ENCODE peak calls at places on chromosomes 7 and 10, in nine cellular contexts. H is neuronal stem cell, T is mammary epithelial cell, V is retinal pigment epithelial cell, U is choroid plexus epithelial cell, J is HL-60, W is gastrocnemius medialis, M is SJSA1, X is fibroblast of the aortic adventitia. L is an unnamed sample.

GRCh38 chr10:6530211-6530840 is 49.8 kb downstream of the PRKCQ start:
- DNase-seq in H (no peak), T (no peak), V (no peak), U (no peak), J (no peak), W (no peak), M (no peak), X (no peak), L (no peak)

GRCh38 chr10:35533565-35533964 is 71.6 kb upstream of the GJD4 start:
- DNase-seq in H (no peak), T (no peak), V (no peak), U (no peak), J (no peak), W (no peak), M (no peak), X (no peak), L (peak)

GRCh38 chr7:146660839-146661238 is 544.2 kb downstream of the CNTNAP2 start:
- DNase-seq in H (no peak), T (no peak), V (peak), U (peak), J (no peak), W (no peak), M (no peak), X (no peak), L (no peak)

GRCh38 chr7:42691030-42691639 is 220.7 kb downstream of the C7orf25 start:
- DNase-seq in H (peak), T (peak), V (peak), U (peak), J (peak), W (no peak), M (peak), X (peak), L (peak)

GRCh38 chr7:82172896-82173295 is 270.7 kb downstream of the CACNA2D1 start:
- DNase-seq in H (no peak), T (no peak), V (peak), U (peak), J (no peak), W (no peak), M (no peak), X (no peak), L (no peak)

GRCh38 chr10:28719789-28720436 is 42.6 kb downstream of the BAMBI start:
- DNase-seq in H (no peak), T (no peak), V (no peak), U (peak), J (no peak), W (no peak), M (peak), X (peak), L (no peak)

GRCh38 chr10:80461208-80462183 is 7.4 kb downstream of the TSPAN14 start:
- DNase-seq in H (no peak), T (no peak), V (no peak), U (peak), J (peak), W (no peak), M (no peak), X (peak), L (no peak)

GRCh38 chr7:138590154-138590553 is 111.0 kb downstream of the SVOPL start:
- DNase-seq in H (no peak), T (no peak), V (no peak), U (no peak), J (no peak), W (no peak), M (no peak), X (no peak), L (no peak)

GRCh38 chr10:11782793-11783557 is 40.2 kb upstream of the PROSER2 start:
- DNase-seq in H (peak), T (peak), V (no peak), U (peak), J (peak), W (no peak), M (peak), X (peak), L (peak)

GRCh38 chr7:55476071-55476803 is 96.1 kb downstream of the VOPP1 start:
- DNase-seq in H (no peak), T (no peak), V (no peak), U (peak), J (no peak), W (no peak), M (peak), X (peak), L (no peak)

GRCh38 chr10:111579473-111579872 is 502.6 kb downstream of the ADRA2A start:
- DNase-seq in H (no peak), T (no peak), V (no peak), U (no peak), J (no peak), W (no peak), M (no peak), X (no peak), L (no peak)

GRCh38 chr10:119247550-119247894 is 40.2 kb downstream of the GRK5 start:
- DNase-seq in H (no peak), T (no peak), V (no peak), U (no peak), J (no peak), W (no peak), M (no peak), X (no peak), L (no peak)

GRCh38 chr7:2680792-2681490 is 7.1 kb upstream of the AMZ1 start:
- DNase-seq in H (peak), T (peak), V (no peak), U (peak), J (peak), W (peak), M (peak), X (peak), L (peak)

GRCh38 chr10:5466451-5466996 is 32.8 kb downstream of the CALML5 start:
- DNase-seq in H (no peak), T (peak), V (no peak), U (peak), J (no peak), W (no peak), M (no peak), X (peak), L (no peak)

GRCh38 chr7:39615350-39615975 is 7.9 kb upstream of the RALA start:
- DNase-seq in H (no peak), T (no peak), V (no peak), U (no peak), J (no peak), W (no peak), M (no peak), X (no peak), L (no peak)

GRCh38 chr7:46486264-46487206 is 565.5 kb upstream of the IGFBP3 start:
- DNase-seq in H (no peak), T (peak), V (no peak), U (peak), J (no peak), W (peak), M (peak), X (peak), L (no peak)

GRCh38 chr7:120276720-120277119 is 3.7 kb downstream of the KCND2 start:
- DNase-seq in H (no peak), T (no peak), V (no peak), U (no peak), J (no peak), W (no peak), M (no peak), X (no peak), L (no peak)

GRCh38 chr7:387132-388022 is 97.4 kb downstream of the FOXL3 start:
- DNase-seq in H (no peak), T (no peak), V (no peak), U (no peak), J (no peak), W (no peak), M (no peak), X (no peak), L (no peak)

GRCh38 chr10:18689498-18689897 is 30.3 kb downstream of the ARL5B start:
- DNase-seq in H (peak), T (no peak), V (no peak), U (peak), J (no peak), W (no peak), M (no peak), X (peak), L (no peak)

GRCh38 chr7:129387537-129387936 is 46.7 kb upstream of the STRIP2 start:
- DNase-seq in H (no peak), T (no peak), V (no peak), U (no peak), J (no peak), W (no peak), M (no peak), X (no peak), L (no peak)

GRCh38 chr10:46094931-46095755 is 49.1 kb upstream of the MSMB start:
- DNase-seq in H (no peak), T (peak), V (no peak), U (no peak), J (no peak), W (no peak), M (no peak), X (no peak), L (no peak)

GRCh38 chr10:80066809-80067208 is 11.7 kb upstream of the TMEM254 start:
- DNase-seq in H (no peak), T (no peak), V (no peak), U (no peak), J (no peak), W (no peak), M (no peak), X (no peak), L (no peak)

GRCh38 chr10:131444862-131445461 is 133.4 kb upstream of the TCERG1L start:
- DNase-seq in H (no peak), T (no peak), V (no peak), U (no peak), J (no peak), W (no peak), M (no peak), X (no peak), L (no peak)

GRCh38 chr10:117755615-117756014 is 213.1 kb downstream of the EMX2 start:
- DNase-seq in H (no peak), T (no peak), V (no peak), U (no peak), J (no peak), W (no peak), M (no peak), X (no peak), L (no peak)

GRCh38 chr10:43689955-43690771 is 41.5 kb upstream of the ZNF32 start:
- DNase-seq in H (peak), T (peak), V (peak), U (peak), J (peak), W (peak), M (peak), X (peak), L (peak)

GRCh38 chr10:7622969-7623368 is 43.8 kb downstream of the ITIH5 start:
- DNase-seq in H (peak), T (no peak), V (no peak), U (no peak), J (no peak), W (no peak), M (no peak), X (no peak), L (no peak)

GRCh38 chr7:7972927-7973594 is 4.5 kb downstream of the GLCCI1 start:
- DNase-seq in H (no peak), T (no peak), V (no peak), U (no peak), J (no peak), W (no peak), M (no peak), X (no peak), L (no peak)

GRCh38 chr7:130959743-130960207 is 225.8 kb upstream of the KLF14 start:
- DNase-seq in H (no peak), T (peak), V (no peak), U (peak), J (peak), W (no peak), M (peak), X (peak), L (peak)

GRCh38 chr7:122532406-122533269 is 166.3 kb downstream of the RNF133 start:
- DNase-seq in H (no peak), T (no peak), V (no peak), U (peak), J (no peak), W (no peak), M (no peak), X (peak), L (no peak)

GRCh38 chr10:21534611-21535493 is 820 bp downstream of the MLLT10 start:
- DNase-seq in H (no peak), T (peak), V (no peak), U (peak), J (peak), W (peak), M (peak), X (no peak), L (no peak)

GRCh38 chr7:85213500-85213899 is 26.6 kb upstream of the SEMA3D start:
- DNase-seq in H (no peak), T (no peak), V (no peak), U (no peak), J (no peak), W (no peak), M (no peak), X (no peak), L (no peak)

GRCh38 chr10:78714225-78714624 is 354.5 kb upstream of the ZMIZ1 start:
- DNase-seq in H (no peak), T (no peak), V (no peak), U (no peak), J (no peak), W (no peak), M (no peak), X (no peak), L (no peak)

GRCh38 chr7:104809906-104810305 is 204.1 kb upstream of the KMT2E start:
- DNase-seq in H (no peak), T (no peak), V (no peak), U (no peak), J (no peak), W (no peak), M (no peak), X (no peak), L (no peak)

GRCh38 chr10:35916791-35917190 is 274.7 kb upstream of the FZD8 start:
- DNase-seq in H (no peak), T (no peak), V (no peak), U (peak), J (no peak), W (no peak), M (peak), X (no peak), L (no peak)

GRCh38 chr10:111766464-111766863 is 417.1 kb downstream of the GPAM start:
- DNase-seq in H (no peak), T (no peak), V (no peak), U (no peak), J (no peak), W (no peak), M (no peak), X (no peak), L (no peak)

GRCh38 chr10:96370575-96371157 is 11.9 kb upstream of the OPALIN start:
- DNase-seq in H (peak), T (peak), V (no peak), U (peak), J (peak), W (no peak), M (peak), X (peak), L (no peak)

GRCh38 chr10:30231071-30231652 is 117.9 kb downstream of the MTPAP start:
- DNase-seq in H (no peak), T (no peak), V (no peak), U (no peak), J (peak), W (no peak), M (no peak), X (no peak), L (no peak)

GRCh38 chr10:63583397-63583796 is 62.2 kb downstream of the REEP3 start:
- DNase-seq in H (no peak), T (no peak), V (no peak), U (no peak), J (no peak), W (no peak), M (no peak), X (no peak), L (no peak)

GRCh38 chr7:5599543-5600200 is 176.0 kb upstream of the TNRC18 start:
- DNase-seq in H (no peak), T (no peak), V (no peak), U (no peak), J (no peak), W (no peak), M (no peak), X (no peak), L (no peak)

GRCh38 chr7:12684733-12685132 is 2.7 kb upstream of the ARL4A start:
- DNase-seq in H (no peak), T (no peak), V (no peak), U (no peak), J (no peak), W (no peak), M (no peak), X (no peak), L (no peak)

GRCh38 chr7:12686234-12686893 is 1.1 kb upstream of the ARL4A start:
- DNase-seq in H (peak), T (peak), V (peak), U (peak), J (peak), W (peak), M (peak), X (peak), L (peak)

GRCh38 chr7:12684186-12684585 is 3.2 kb upstream of the ARL4A start:
- DNase-seq in H (no peak), T (no peak), V (no peak), U (no peak), J (no peak), W (no peak), M (no peak), X (no peak), L (no peak)

GRCh38 chr7:12686894-12687212 is 580 bp upstream of the ARL4A start:
- DNase-seq in H (no peak), T (no peak), V (no peak), U (no peak), J (no peak), W (no peak), M (no peak), X (no peak), L (no peak)

DNA sequence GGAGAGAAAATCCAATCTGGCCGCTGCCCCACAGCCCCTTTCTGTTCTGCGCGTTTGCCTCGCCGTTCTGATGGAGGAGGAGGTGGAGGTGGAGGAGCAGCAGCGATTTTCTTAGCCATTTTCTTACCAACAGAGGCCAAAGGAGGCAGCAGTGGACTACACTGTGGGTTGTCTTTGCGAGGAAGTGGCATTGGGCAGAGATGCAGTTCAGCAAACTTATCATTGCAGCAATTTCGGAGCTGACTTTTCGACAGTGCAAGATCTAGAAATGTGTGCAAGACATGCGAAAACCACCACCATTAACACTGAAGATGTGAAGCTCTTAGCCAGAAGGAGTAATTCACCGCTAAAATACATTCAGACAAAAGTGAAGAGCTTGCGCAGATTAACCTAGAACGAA is 1.9 kb upstream of the ARL4A start:
- DNase-seq in H (peak), T (no peak), V (peak), U (peak), J (peak), W (no peak), M (no peak), X (peak), L (no peak)
- H3K4me3 ChIP-seq in H (no peak), T (no peak), V (peak), U (no peak), J (no peak), W (no peak), M (no peak), X (no peak), L (no peak)

DNA sequence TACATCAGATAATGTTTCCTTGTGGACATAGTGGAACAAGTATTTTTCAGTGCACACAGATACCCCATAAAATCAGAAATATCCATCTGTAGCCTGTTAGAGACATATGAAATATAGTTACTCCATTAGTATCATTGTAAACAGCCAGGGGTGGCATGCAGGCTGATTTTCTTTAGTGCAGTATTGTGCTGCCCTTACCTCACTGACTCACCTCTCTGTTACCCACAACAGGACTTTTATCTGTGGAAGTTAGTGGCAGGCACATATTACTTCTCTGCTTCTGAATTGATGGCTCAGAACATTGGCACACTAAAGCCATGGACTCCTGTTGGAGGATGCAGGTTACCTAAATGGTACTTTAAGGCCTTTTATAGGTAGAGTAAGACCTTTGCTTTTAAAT is 70.0 kb downstream of the SLC25A40 start:
- DNase-seq in H (no peak), T (no peak), V (no peak), U (no peak), J (no peak), W (no peak), M (no peak), X (no peak), L (no peak)
- H3K4me3 ChIP-seq in H (no peak), T (no peak), V (no peak), U (no peak), J (no peak), W (no peak), M (no peak), X (no peak), L (no peak)

DNA sequence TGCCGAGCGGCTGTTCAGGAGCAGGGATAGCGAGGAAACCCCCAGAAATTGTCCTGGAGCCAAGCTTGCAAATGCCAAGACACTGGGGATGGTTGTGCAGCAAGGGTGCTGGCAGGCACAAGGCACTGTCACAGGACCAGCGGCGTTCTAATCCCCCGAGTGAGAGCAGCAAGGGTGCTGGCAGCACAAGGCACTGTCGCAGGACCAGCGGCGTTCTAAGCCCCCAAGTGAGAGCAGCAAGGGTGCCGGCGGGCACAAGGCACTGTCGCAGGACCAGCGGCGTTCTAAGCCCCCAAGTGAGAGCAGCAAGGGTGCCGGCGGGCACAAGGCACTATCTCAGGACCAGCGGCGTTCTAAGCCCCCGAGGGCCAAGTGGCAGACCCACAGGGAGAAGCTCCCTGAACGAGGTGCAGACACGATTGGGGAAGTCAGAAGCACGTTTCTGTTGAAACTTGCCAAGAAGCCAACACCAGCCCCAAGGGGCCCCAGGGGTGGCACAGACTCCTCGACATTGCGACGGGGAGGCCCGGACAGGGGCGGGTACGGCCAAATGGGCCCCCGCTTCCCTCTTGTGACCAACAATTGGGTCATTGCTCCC is 40.4 kb upstream of the INPP5A start:
- DNase-seq in H (no peak), T (no peak), V (no peak), U (no peak), J (peak), W (no peak), M (no peak), X (no peak), L (no peak)
- H3K4me3 ChIP-seq in H (no peak), T (no peak), V (no peak), U (no peak), J (no peak), W (no peak), M (no peak), X (no peak), L (no peak)

GRCh38 chr10:102231357-102232318 is 5.5 kb downstream of the ELOVL3 start:
- DNase-seq in H (no peak), T (no peak), V (no peak), U (no peak), J (peak), W (no peak), M (peak), X (no peak), L (no peak)
- H3K4me3 ChIP-seq in H (peak), T (peak), V (peak), U (peak), J (peak), W (peak), M (no peak), X (no peak), L (no peak)

DNA sequence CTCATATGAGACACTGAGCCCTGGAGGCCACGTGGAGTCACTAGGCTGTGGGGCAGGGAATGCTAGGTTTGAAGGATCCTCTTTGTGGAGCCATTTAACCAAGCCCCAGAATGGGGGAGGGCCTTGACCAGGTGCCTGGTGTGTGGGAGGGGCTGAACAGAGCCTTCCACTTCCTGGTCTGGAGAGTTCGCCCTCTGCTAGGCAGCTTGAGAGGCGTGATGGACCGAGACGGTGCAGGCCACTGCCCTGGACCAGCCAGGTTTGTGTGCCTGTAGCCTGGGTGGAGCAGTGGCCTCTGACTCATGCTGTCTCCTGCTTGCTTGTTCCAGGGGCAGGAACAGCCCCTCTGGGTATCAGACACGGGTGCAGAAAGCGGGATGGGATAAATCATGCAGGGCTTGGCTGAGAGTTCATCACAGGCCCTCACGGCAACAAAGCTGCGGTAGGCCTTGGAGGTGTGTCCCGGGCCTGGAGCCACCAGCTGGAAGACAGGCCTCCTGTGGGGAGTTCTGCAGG is 27.4 kb downstream of the ADAMTS14 start:
- DNase-seq in H (no peak), T (no peak), V (no peak), U (no peak), J (peak), W (no peak), M (no peak), X (peak), L (no peak)
- H3K4me3 ChIP-seq in H (no peak), T (no peak), V (no peak), U (no peak), J (no peak), W (no peak), M (no peak), X (no peak), L (no peak)

GRCh38 chr10:125155669-125156068 is 4.7 kb downstream of the CTBP2 start:
- DNase-seq in H (no peak), T (no peak), V (no peak), U (no peak), J (no peak), W (no peak), M (peak), X (no peak), L (no peak)
- H3K4me3 ChIP-seq in H (no peak), T (no peak), V (no peak), U (no peak), J (no peak), W (peak), M (no peak), X (no peak), L (peak)

L was measured in HFF-Myc.